ENCODE peak calls at places on chromosome 5, in seven cellular contexts. J is AG04450, A is AG09309, W is fibroblast of pulmonary artery, T is lower leg skin, H is cardiac fibroblast, E is lower lobe of right lung. Y is an unnamed sample.

GRCh38 chr5:191036-191948 is at the start of gene LRRC14B:
- DNase-seq in J (no peak), A (no peak), W (no peak), T (no peak), H (no peak), E (peak), Y (no peak)

GRCh38 chr5:125685771-125686170 is 737.4 kb upstream of the GRAMD2B start:
- DNase-seq in J (no peak), A (no peak), W (no peak), T (no peak), H (no peak), E (no peak), Y (no peak)

GRCh38 chr5:115313632-115314031 is 17.2 kb upstream of the CCDC112 start:
- DNase-seq in J (no peak), A (no peak), W (no peak), T (no peak), H (no peak), E (no peak), Y (no peak)

GRCh38 chr5:171913987-171914273 is 92.5 kb downstream of the FBXW11 start:
- DNase-seq in J (no peak), A (no peak), W (no peak), T (no peak), H (no peak), E (no peak), Y (peak)

GRCh38 chr5:37940931-37941623 is 101.2 kb upstream of the GDNF start:
- DNase-seq in J (no peak), A (no peak), W (no peak), T (no peak), H (no peak), E (no peak), Y (no peak)

GRCh38 chr5:537098-537497 is 12.8 kb upstream of the SLC9A3 start:
- DNase-seq in J (no peak), A (no peak), W (no peak), T (no peak), H (no peak), E (peak), Y (no peak)

GRCh38 chr5:118903010-118903409 is 85.3 kb downstream of the DTWD2 start:
- DNase-seq in J (no peak), A (no peak), W (no peak), T (no peak), H (no peak), E (no peak), Y (no peak)

GRCh38 chr5:133735346-133735745 is 123.0 kb upstream of the FSTL4 start:
- DNase-seq in J (no peak), A (no peak), W (peak), T (no peak), H (peak), E (no peak), Y (no peak)

GRCh38 chr5:111486055-111486454 is 26.3 kb downstream of the STARD4 start:
- DNase-seq in J (no peak), A (no peak), W (no peak), T (no peak), H (no peak), E (no peak), Y (no peak)

GRCh38 chr5:111983459-111983858 is 226.5 kb upstream of the NREP start:
- DNase-seq in J (no peak), A (no peak), W (no peak), T (no peak), H (no peak), E (no peak), Y (peak)

GRCh38 chr5:68289576-68289975 is 74.0 kb downstream of the PIK3R1 start:
- DNase-seq in J (no peak), A (no peak), W (no peak), T (no peak), H (no peak), E (no peak), Y (no peak)

GRCh38 chr5:63127054-63127453 is 548.4 kb downstream of the LRRC70 start:
- DNase-seq in J (no peak), A (no peak), W (peak), T (no peak), H (peak), E (no peak), Y (peak)

GRCh38 chr5:55159763-55160492 is at the start of gene GPX8:
- DNase-seq in J (peak), A (peak), W (peak), T (no peak), H (peak), E (no peak), Y (peak)

GRCh38 chr5:167012281-167013034 is 1279.0 kb upstream of the WWC1 start:
- DNase-seq in J (no peak), A (no peak), W (no peak), T (no peak), H (no peak), E (no peak), Y (no peak)

GRCh38 chr5:139650689-139651501 is 2.7 kb downstream of the CXXC5 start:
- DNase-seq in J (no peak), A (no peak), W (no peak), T (no peak), H (no peak), E (peak), Y (no peak)

GRCh38 chr5:45694255-45694834 is 1.8 kb downstream of the HCN1 start:
- DNase-seq in J (no peak), A (no peak), W (peak), T (no peak), H (no peak), E (no peak), Y (no peak)

GRCh38 chr5:32096891-32097592 is 77.1 kb downstream of the GOLPH3 start:
- DNase-seq in J (no peak), A (no peak), W (no peak), T (no peak), H (no peak), E (no peak), Y (no peak)

GRCh38 chr5:130871346-130872086 is 293.5 kb downstream of the HINT1 start:
- DNase-seq in J (no peak), A (peak), W (peak), T (no peak), H (peak), E (no peak), Y (peak)

GRCh38 chr5:51902512-51902911 is 519.3 kb downstream of the ISL1 start:
- DNase-seq in J (no peak), A (no peak), W (no peak), T (no peak), H (no peak), E (no peak), Y (no peak)

GRCh38 chr5:157748740-157749461 is 5.4 kb downstream of the LSM11 start:
- DNase-seq in J (peak), A (peak), W (peak), T (no peak), H (peak), E (no peak), Y (peak)

GRCh38 chr5:131981516-131981915 is 29.9 kb downstream of the ACSL6 start:
- DNase-seq in J (no peak), A (no peak), W (no peak), T (no peak), H (no peak), E (no peak), Y (no peak)

GRCh38 chr5:10460252-10460906 is 18.7 kb downstream of the ROPN1L start:
- DNase-seq in J (no peak), A (no peak), W (peak), T (no peak), H (peak), E (no peak), Y (peak)

GRCh38 chr5:69217154-69217731 is 17.4 kb upstream of the CDK7 start:
- DNase-seq in J (no peak), A (peak), W (no peak), T (no peak), H (no peak), E (no peak), Y (peak)

GRCh38 chr5:3818612-3819011 is 223.0 kb downstream of the IRX1 start:
- DNase-seq in J (no peak), A (no peak), W (no peak), T (no peak), H (no peak), E (no peak), Y (no peak)

GRCh38 chr5:130295235-130295634 is 391.0 kb downstream of the CHSY3 start:
- DNase-seq in J (no peak), A (no peak), W (no peak), T (no peak), H (no peak), E (no peak), Y (no peak)

DNA sequence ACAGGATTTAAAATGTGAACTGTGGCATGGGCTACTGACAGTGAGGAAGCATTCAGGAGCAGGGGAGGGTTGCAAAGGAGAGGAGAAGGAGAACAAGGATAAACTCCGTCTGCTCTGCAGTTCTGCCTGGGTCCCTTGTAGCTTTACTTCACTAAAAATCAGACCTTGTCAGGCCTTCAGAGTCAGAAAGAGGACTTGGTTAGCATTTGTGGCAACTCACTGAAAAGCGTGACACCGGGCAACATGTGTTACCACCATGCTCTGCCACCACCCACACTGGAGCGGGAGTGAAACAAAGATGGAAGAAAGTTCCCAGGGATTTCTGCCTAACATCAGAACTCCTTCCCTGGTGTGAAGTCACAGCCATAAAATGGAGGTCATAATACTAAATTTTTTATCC is 19.3 kb downstream of the FYB1 start:
- DNase-seq in J (no peak), A (no peak), W (no peak), T (no peak), H (no peak), E (no peak), Y (no peak)
- H3K4me3 ChIP-seq in J (no peak), A (no peak), W (no peak), T (no peak), H (no peak), E (peak), Y (no peak)

GRCh38 chr5:97425511-97425910 is 242.5 kb upstream of the RIOK2 start:
- DNase-seq in J (no peak), A (no peak), W (peak), T (no peak), H (peak), E (no peak), Y (peak)
- TF ChIP-seq CTCF in J (peak), A (peak), W (peak), T (no peak), H (peak), E (no peak), Y (peak)

DNA sequence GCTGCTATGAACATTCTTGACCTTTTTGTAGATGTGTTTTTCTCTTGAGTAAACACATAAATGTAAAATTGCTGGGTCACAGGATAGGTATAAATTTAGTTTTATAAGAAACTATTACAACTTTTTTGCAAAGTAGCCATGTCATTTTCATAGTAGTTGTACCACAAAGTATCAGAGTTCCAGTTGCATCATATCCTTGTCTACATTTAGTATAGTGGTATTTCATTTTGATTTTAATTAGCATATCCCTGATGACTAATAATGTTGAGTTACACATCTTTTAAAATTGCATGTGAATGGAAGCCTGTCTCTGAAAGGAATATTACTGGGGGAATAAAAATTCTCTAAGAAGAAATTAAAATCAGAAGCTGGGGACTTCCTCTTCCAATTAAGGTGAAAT is 85.4 kb downstream of the TMEM161B start:
- DNase-seq in J (no peak), A (no peak), W (no peak), T (no peak), H (no peak), E (no peak), Y (no peak)
- H3K4me3 ChIP-seq in J (no peak), A (no peak), W (no peak), T (no peak), H (no peak), E (no peak), Y (no peak)

GRCh38 chr5:84249918-84250635 is 134.6 kb downstream of the EDIL3 start:
- DNase-seq in J (peak), A (peak), W (peak), T (no peak), H (peak), E (no peak), Y (peak)
- TF ChIP-seq CTCF in J (no peak), A (no peak), W (no peak), T (no peak), H (no peak), E (no peak), Y (no peak)

DNA sequence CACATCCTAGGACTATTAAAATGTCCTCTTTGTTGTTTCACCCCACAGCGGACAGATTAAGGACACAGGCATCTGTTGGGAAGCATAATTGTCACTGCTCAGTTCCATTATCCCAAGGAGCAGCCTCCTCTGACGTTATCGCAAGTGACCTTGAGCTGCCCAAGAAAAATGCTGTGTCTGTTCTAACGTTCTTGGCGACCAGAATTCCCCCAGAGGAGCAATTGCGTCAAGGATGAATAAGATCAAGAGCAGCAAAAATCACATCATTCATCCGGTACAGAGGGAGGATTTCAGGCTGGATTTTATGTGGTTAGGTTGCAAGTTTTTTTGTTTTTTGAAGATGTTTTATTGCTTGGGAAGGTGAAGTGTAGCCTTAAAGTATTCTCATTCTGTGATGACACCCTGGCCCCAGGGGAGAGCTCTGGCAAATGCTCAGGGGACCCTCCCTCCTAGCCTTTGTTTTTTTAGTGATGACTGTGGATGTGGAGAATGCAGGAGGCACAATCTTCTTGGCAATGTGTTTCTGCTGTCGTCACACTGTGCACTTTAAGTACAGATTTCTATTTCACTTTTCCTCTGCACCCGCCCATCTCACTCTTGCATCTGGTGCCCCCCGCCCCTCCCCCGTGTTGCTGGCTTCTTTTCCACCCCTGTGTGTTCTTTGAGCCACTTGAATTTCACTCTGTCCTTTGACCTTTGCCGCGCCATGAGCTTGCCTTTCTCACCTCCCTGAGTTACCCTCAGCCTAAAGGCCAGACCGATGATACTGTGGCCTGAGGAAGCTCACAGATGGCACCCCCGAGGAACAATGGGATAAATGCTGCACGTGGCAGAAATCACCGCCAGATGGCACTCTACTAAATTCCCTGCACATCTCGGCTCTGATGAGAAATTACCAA is 308.4 kb downstream of the RAB3C start:
- DNase-seq in J (peak), A (peak), W (peak), T (peak), H (peak), E (peak), Y (peak)
- H3K4me3 ChIP-seq in J (peak), A (peak), W (peak), T (no peak), H (peak), E (no peak), Y (peak)

DNA sequence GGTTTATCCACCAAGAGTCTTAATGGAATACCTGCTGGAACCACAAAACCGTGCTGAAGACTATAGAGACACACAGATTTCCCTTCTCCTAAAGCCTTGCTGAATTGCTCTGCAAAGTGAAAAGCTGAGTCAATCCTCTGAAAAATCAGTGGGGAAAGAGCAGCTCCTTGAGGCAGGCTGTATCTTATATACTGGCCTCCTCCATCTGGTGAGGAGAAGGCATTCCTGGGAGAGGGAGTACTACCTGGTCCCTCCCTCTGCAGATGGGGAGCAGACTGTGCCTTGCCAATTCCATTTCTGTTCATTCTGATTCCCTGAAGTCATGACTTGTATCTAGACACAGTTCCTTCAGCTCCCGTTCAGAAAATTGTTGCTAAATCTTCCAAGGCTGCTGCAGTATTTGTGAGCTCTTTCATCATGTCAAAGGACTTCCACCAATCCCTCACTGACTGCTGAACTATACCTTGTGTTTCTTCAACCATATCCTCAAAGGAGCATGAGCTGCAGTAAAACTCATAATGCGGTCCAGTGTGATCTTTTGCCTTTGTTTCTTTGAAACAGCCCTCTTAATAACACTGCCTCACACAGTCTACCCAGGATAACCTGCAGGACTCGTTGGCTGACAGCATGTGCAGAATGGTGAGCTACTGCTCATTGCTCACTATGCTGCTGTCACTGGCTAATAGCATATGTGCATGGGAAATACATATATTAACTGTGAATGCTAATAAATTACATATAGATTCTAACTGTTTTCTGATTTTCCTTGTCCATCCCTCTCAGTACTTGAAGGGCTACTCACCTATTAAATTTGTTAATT is 84.5 kb downstream of the FOXD1 start:
- DNase-seq in J (no peak), A (peak), W (peak), T (no peak), H (peak), E (no peak), Y (peak)
- TF ChIP-seq CTCF in J (no peak), A (peak), W (no peak), T (no peak), H (peak), E (no peak), Y (peak)

GRCh38 chr5:135833961-135834638 is 363 bp upstream of the SLC25A48 start:
- DNase-seq in J (no peak), A (no peak), W (peak), T (no peak), H (no peak), E (no peak), Y (peak)
- H3K4me3 ChIP-seq in J (peak), A (peak), W (peak), T (no peak), H (peak), E (peak), Y (peak)

DNA sequence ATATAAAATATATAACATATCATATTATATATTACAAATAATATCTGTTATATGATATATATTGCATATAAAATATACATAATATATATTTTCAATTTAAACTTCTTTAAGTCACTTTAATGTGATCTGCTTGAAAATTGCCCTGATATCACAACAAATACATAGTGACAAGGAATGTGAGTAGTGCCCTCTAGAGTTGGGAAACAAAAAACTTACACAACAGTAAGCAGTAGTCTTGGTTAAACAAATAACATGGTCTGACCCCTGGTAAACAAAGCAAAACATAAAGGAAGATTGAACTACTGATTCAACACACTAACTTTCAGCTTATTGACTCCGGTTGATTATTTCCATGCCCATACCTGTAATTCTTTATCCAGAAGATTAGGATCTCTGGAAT is 188.3 kb upstream of the NMUR2 start:
- DNase-seq in J (no peak), A (no peak), W (no peak), T (no peak), H (no peak), E (no peak), Y (no peak)
- TF ChIP-seq CTCF in J (no peak), A (no peak), W (peak), T (no peak), H (no peak), E (no peak), Y (no peak)

Y was measured in fibroblast of the aortic adventitia.